ENCODE peak calls at places on chromosome 10, in eight cellular contexts. O is brain microvascular endothelial cell; Y is activated T-helper 1 cell treated with Interleukin-2 at 50 U/mL for 16 hours; L is stimulated activated naive CD8-positive, alpha-beta T cell treated with anti-CD3 and anti-CD28 coated beads, Interleukin-15, Interleukin-2, amounts not matched to agents 100 U/mL and 50 U/mL, for 24 hours; R is head of caudate nucleus; W is NCI-H748 treated with DMSO at 0.1 percent for 48 hours; V is activated CD4-positive, alpha-beta T cell treated with anti-CD3 and anti-CD28 coated beads, Interleukin-2, amount 10 ng/mL, durations not matched to agents 7 days and 5 days; Z is astrocyte of the spinal cord. J is an unnamed sample.

GRCh38 chr10:75660833-75661232 is 229.4 kb downstream of the LRMDA start:
- DNase-seq in Y (no peak), V (no peak), Z (no peak), L (no peak), O (no peak), R (no peak), W (no peak), J (no peak)

GRCh38 chr10:69389827-69390490 is 26.8 kb downstream of the TACR2 start:
- DNase-seq in W (no peak), L (no peak), O (no peak), V (peak), Y (no peak), R (no peak), Z (peak), J (no peak)

GRCh38 chr10:31586708-31587107 is 267.7 kb downstream of the ZEB1 start:
- DNase-seq in V (no peak), W (no peak), R (no peak), Y (no peak), O (no peak), Z (no peak), L (no peak), J (no peak)

GRCh38 chr10:107611101-107611500 is 446.6 kb upstream of the SORCS1 start:
- DNase-seq in R (no peak), O (no peak), Y (no peak), L (no peak), Z (no peak), W (no peak), V (no peak), J (no peak)

GRCh38 chr10:27285093-27285492 is 44.5 kb upstream of the ACBD5 start:
- DNase-seq in W (no peak), V (peak), R (no peak), O (no peak), Z (peak), L (peak), Y (peak), J (no peak)

GRCh38 chr10:119973261-119973660 is 80.7 kb downstream of the SEC23IP start:
- DNase-seq in Z (no peak), V (no peak), O (no peak), R (no peak), L (no peak), W (no peak), Y (no peak), J (no peak)

GRCh38 chr10:6813876-6814275 is 233.8 kb upstream of the PRKCQ start:
- DNase-seq in O (no peak), Y (no peak), Z (no peak), W (no peak), V (no peak), R (no peak), L (no peak), J (no peak)

GRCh38 chr10:46028584-46029570 is 1.5 kb downstream of the NCOA4 start:
- DNase-seq in O (peak), W (peak), Z (peak), R (no peak), L (no peak), V (peak), Y (no peak), J (no peak)

GRCh38 chr10:29807407-29807806 is 172.6 kb upstream of the SVIL start:
- DNase-seq in W (no peak), Z (peak), O (peak), V (no peak), L (no peak), R (no peak), Y (no peak), J (no peak)

GRCh38 chr10:36573246-36573645 is 552.2 kb upstream of the ANKRD30A start:
- DNase-seq in O (no peak), Y (no peak), L (no peak), V (no peak), R (no peak), W (no peak), Z (no peak), J (no peak)

GRCh38 chr10:123009105-123009805 is 449 bp downstream of the ACADSB start:
- DNase-seq in R (peak), L (peak), V (peak), Y (no peak), Z (peak), W (no peak), O (no peak), J (no peak)

GRCh38 chr10:15725603-15726002 is 5.9 kb upstream of the ITGA8 start:
- DNase-seq in Z (peak), W (no peak), L (no peak), O (peak), R (no peak), V (no peak), Y (no peak), J (no peak)

GRCh38 chr10:76902949-76903348 is 734.7 kb downstream of the KCNMA1 start:
- DNase-seq in L (no peak), V (no peak), R (no peak), W (peak), Y (no peak), O (no peak), Z (no peak), J (no peak)

GRCh38 chr10:114058297-114058696 is 14.6 kb downstream of the ADRB1 start:
- DNase-seq in V (no peak), W (no peak), Z (no peak), O (no peak), L (no peak), Y (no peak), R (no peak), J (no peak)

GRCh38 chr10:91590904-91591791 is 41.7 kb downstream of the PPP1R3C start:
- DNase-seq in O (peak), R (no peak), Y (no peak), V (no peak), L (no peak), Z (peak), W (no peak), J (no peak)

GRCh38 chr10:132560248-132560731 is 22.7 kb downstream of the INPP5A start:
- DNase-seq in O (no peak), W (no peak), Z (no peak), V (no peak), Y (no peak), R (no peak), L (no peak), J (no peak)

GRCh38 chr10:121405549-121405948 is 192.7 kb downstream of the FGFR2 start:
- DNase-seq in L (no peak), O (no peak), R (no peak), W (no peak), Y (no peak), V (no peak), Z (no peak), J (no peak)

GRCh38 chr10:100621360-100622205 is 85.8 kb downstream of the HIF1AN start:
- DNase-seq in V (peak), W (no peak), Z (no peak), R (no peak), O (no peak), Y (peak), L (peak), J (no peak)

GRCh38 chr10:2303169-2303568 is 565.8 kb upstream of the ADARB2 start:
- DNase-seq in Y (no peak), W (no peak), R (no peak), V (no peak), O (no peak), L (no peak), Z (no peak), J (no peak)